ENCODE peak calls at places on chromosomes 4 and X, in seven cellular contexts. One of them, this sample, is unnamed. For H3K9me3, the result is how much of the 10 kb centered on the place peaks cover.

GRCh38 chr4:175034986-175035705 is 117.0 kb downstream of the ADAM29 start:
- DNase-seq in A549: no peak
- DNase-seq in ovary: no peak
- DNase-seq in tibial nerve: no peak
- DNase-seq in suprapubic skin: no peak
- DNase-seq in K562: no peak
- DNase-seq in H1: no peak
- DNase-seq in this sample: no peak

GRCh38 chr4:57501715-57502114 is 391.5 kb upstream of the IGFBP7 start:
- DNase-seq in A549: peak
- DNase-seq in ovary: no peak
- DNase-seq in tibial nerve: no peak
- DNase-seq in suprapubic skin: no peak
- DNase-seq in K562: no peak
- DNase-seq in H1: no peak
- DNase-seq in this sample: no peak

GRCh38 chrX:70087857-70088256 is 25.6 kb downstream of the OTUD6A start:
- DNase-seq in A549: no peak
- DNase-seq in ovary: no peak
- DNase-seq in tibial nerve: no peak
- DNase-seq in suprapubic skin: no peak
- DNase-seq in K562: no peak
- DNase-seq in H1: no peak
- DNase-seq in this sample: no peak

GRCh38 chrX:45771560-45772340 is 571.1 kb upstream of the DIPK2B start:
- DNase-seq in A549: peak
- DNase-seq in ovary: no peak
- DNase-seq in tibial nerve: no peak
- DNase-seq in suprapubic skin: no peak
- DNase-seq in K562: no peak
- DNase-seq in H1: no peak
- DNase-seq in this sample: peak

GRCh38 chr4:104490770-104491395 is 3.8 kb downstream of the CXXC4 start:
- DNase-seq in A549: peak
- DNase-seq in ovary: peak
- DNase-seq in tibial nerve: peak
- DNase-seq in suprapubic skin: peak
- DNase-seq in K562: peak
- DNase-seq in H1: no peak
- DNase-seq in this sample: peak

GRCh38 chr4:777520-778262 is 48.2 kb downstream of the CPLX1 start:
- DNase-seq in A549: no peak
- DNase-seq in ovary: no peak
- DNase-seq in tibial nerve: no peak
- DNase-seq in suprapubic skin: no peak
- DNase-seq in K562: no peak
- DNase-seq in H1: no peak
- DNase-seq in this sample: no peak

GRCh38 chr4:20253799-20254409 is 2.2 kb downstream of the SLIT2 start:
- DNase-seq in A549: no peak
- DNase-seq in ovary: peak
- DNase-seq in tibial nerve: no peak
- DNase-seq in suprapubic skin: peak
- DNase-seq in K562: no peak
- DNase-seq in H1: no peak
- DNase-seq in this sample: peak

GRCh38 chr4:2366252-2367192 is 51.9 kb downstream of the ZFYVE28 start:
- DNase-seq in A549: no peak
- DNase-seq in ovary: peak
- DNase-seq in tibial nerve: no peak
- DNase-seq in suprapubic skin: no peak
- DNase-seq in K562: no peak
- DNase-seq in H1: no peak
- DNase-seq in this sample: no peak

GRCh38 chr4:179803857-179804256 is 2361.6 kb upstream of the AGA start:
- DNase-seq in A549: peak
- DNase-seq in ovary: no peak
- DNase-seq in tibial nerve: no peak
- DNase-seq in suprapubic skin: no peak
- DNase-seq in K562: no peak
- DNase-seq in H1: no peak
- DNase-seq in this sample: no peak

GRCh38 chrX:27276751-27277150 is 186.4 kb downstream of the PPP4R3C start:
- DNase-seq in A549: no peak
- DNase-seq in ovary: no peak
- DNase-seq in tibial nerve: no peak
- DNase-seq in suprapubic skin: no peak
- DNase-seq in K562: no peak
- DNase-seq in H1: no peak
- DNase-seq in this sample: no peak
- TF ChIP-seq EP300 in A549: no peak
- TF ChIP-seq EP300 in ovary: no peak
- TF ChIP-seq EP300 in tibial nerve: no peak
- TF ChIP-seq EP300 in suprapubic skin: no peak
- TF ChIP-seq EP300 in K562: no peak
- TF ChIP-seq EP300 in H1: no peak
- TF ChIP-seq EP300 in this sample: no peak

DNA sequence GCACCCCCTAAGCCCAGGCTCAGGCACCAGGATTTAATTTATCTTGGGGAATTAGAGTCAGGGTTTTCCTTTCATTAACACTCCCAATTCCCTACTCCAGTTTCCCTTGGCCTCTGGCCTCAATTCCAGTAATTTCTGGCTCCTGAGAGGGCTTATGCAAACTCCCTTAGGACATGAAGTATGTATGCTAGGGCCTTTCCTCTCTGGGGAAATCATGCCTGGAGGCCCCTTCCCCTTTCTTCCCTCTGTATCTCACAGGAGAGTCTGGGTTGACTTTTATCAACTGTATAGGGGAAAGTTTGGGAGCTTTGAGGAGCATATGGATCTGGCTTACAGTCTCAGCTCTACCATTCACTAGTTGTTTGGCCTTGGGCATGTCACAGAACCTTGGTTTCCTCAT is 169.5 kb downstream of the SHROOM4 start:
- DNase-seq in A549: no peak
- DNase-seq in ovary: no peak
- DNase-seq in tibial nerve: no peak
- DNase-seq in suprapubic skin: no peak
- DNase-seq in K562: no peak
- DNase-seq in H1: no peak
- DNase-seq in this sample: no peak
- H3K27ac ChIP-seq in A549: no peak
- H3K27ac ChIP-seq in ovary: no peak
- H3K27ac ChIP-seq in tibial nerve: no peak
- H3K27ac ChIP-seq in suprapubic skin: no peak
- H3K27ac ChIP-seq in K562: no peak
- H3K27ac ChIP-seq in H1: no peak
- H3K27ac ChIP-seq in this sample: no peak

GRCh38 chrX:23890933-23891332 is 16.8 kb downstream of the APOO start:
- DNase-seq in A549: no peak
- DNase-seq in ovary: no peak
- DNase-seq in tibial nerve: no peak
- DNase-seq in suprapubic skin: no peak
- DNase-seq in K562: no peak
- DNase-seq in H1: no peak
- DNase-seq in this sample: no peak

GRCh38 chrX:23885803-23886202 is 21.9 kb downstream of the APOO start:
- DNase-seq in A549: peak
- DNase-seq in ovary: no peak
- DNase-seq in tibial nerve: no peak
- DNase-seq in suprapubic skin: no peak
- DNase-seq in K562: no peak
- DNase-seq in H1: no peak
- DNase-seq in this sample: no peak

GRCh38 chrX:23887448-23887847 is 20.3 kb downstream of the APOO start:
- DNase-seq in A549: no peak
- DNase-seq in ovary: no peak
- DNase-seq in tibial nerve: no peak
- DNase-seq in suprapubic skin: no peak
- DNase-seq in K562: no peak
- DNase-seq in H1: no peak
- DNase-seq in this sample: no peak

GRCh38 chrX:23888887-23889501 is 18.7 kb downstream of the APOO start:
- DNase-seq in A549: peak
- DNase-seq in ovary: no peak
- DNase-seq in tibial nerve: no peak
- DNase-seq in suprapubic skin: no peak
- DNase-seq in K562: no peak
- DNase-seq in H1: no peak
- DNase-seq in this sample: no peak

GRCh38 chrX:23887918-23888317 is 19.8 kb downstream of the APOO start:
- DNase-seq in A549: no peak
- DNase-seq in ovary: no peak
- DNase-seq in tibial nerve: no peak
- DNase-seq in suprapubic skin: no peak
- DNase-seq in K562: no peak
- DNase-seq in H1: no peak
- DNase-seq in this sample: no peak
- H3K9me3 ChIP-seq in A549: under half
- H3K9me3 ChIP-seq in ovary: under half
- H3K9me3 ChIP-seq in tibial nerve: under half
- H3K9me3 ChIP-seq in suprapubic skin: under half
- H3K9me3 ChIP-seq in K562: under half
- H3K9me3 ChIP-seq in H1: under half
- H3K9me3 ChIP-seq in this sample: under half

GRCh38 chr4:47390438-47391125 is 72.9 kb downstream of the COMMD8 start:
- DNase-seq in A549: no peak
- DNase-seq in ovary: no peak
- DNase-seq in tibial nerve: no peak
- DNase-seq in suprapubic skin: no peak
- DNase-seq in K562: no peak
- DNase-seq in H1: no peak
- DNase-seq in this sample: no peak
- TF ChIP-seq EP300 in A549: no peak
- TF ChIP-seq EP300 in ovary: no peak
- TF ChIP-seq EP300 in tibial nerve: no peak
- TF ChIP-seq EP300 in suprapubic skin: no peak
- TF ChIP-seq EP300 in K562: no peak
- TF ChIP-seq EP300 in H1: no peak
- TF ChIP-seq EP300 in this sample: no peak

This sample was measured in upper lobe of left lung.